ENCODE peak calls at places on chromosomes 13 and 19, in nine cellular contexts. P is foreskin keratinocyte; S is mesendoderm; L is aorta; E is ascending aorta; K is Karpas-422; Z is effector memory CD4-positive, alpha-beta T cell; T is CD4-positive, alpha-beta memory T cell; B is PC-9. U is an unnamed sample.

GRCh38 chr13:70747305-70747704 is 639.1 kb upstream of the KLHL1 start:
- DNase-seq in T (no peak), P (no peak), S (no peak), Z (no peak), B (no peak), L (no peak), K (no peak), E (no peak), U (no peak)

GRCh38 chr13:49791753-49792549 is 531 bp downstream of the KPNA3 start:
- DNase-seq in B (peak; percentile 45), S (peak; percentile 66), P (peak; percentile 25), Z (peak; percentile 34), K (peak; percentile 78), T (peak; percentile 48), L (peak; percentile 61), E (no peak), U (no peak)

GRCh38 chr13:44231786-44232516 is 141.7 kb upstream of the SERP2 start:
- DNase-seq in Z (no peak), S (peak; percentile 97), B (peak; percentile 89), L (peak; percentile 57), E (no peak), K (no peak), P (peak; percentile 98), T (no peak), U (no peak)

GRCh38 chr19:12899891-12900518 is 9.0 kb downstream of the GCDH start:
- DNase-seq in B (no peak), T (no peak), E (no peak), K (no peak), L (no peak), Z (no peak), S (no peak), P (no peak), U (no peak)

GRCh38 chr19:48945817-48946216 is 8.9 kb upstream of the BAX start:
- DNase-seq in T (no peak), P (no peak), K (peak; percentile 19), Z (no peak), E (no peak), L (no peak), B (no peak), S (no peak), U (no peak)

GRCh38 chr19:48739835-48740704 is at the start of gene RASIP1:
- DNase-seq in Z (no peak), B (no peak), L (no peak), T (no peak), E (no peak), S (no peak), K (no peak), P (no peak), U (no peak)

GRCh38 chr13:87887459-87888123 is 216.4 kb downstream of the SLITRK5 start:
- DNase-seq in E (no peak), P (no peak), T (no peak), Z (no peak), K (peak; percentile 52), L (no peak), B (no peak), S (no peak), U (no peak)

GRCh38 chr19:38644719-38645118 is 2.7 kb upstream of the ACTN4 start:
- DNase-seq in T (no peak), P (peak; percentile 69), K (no peak), B (no peak), S (peak; percentile 76), E (no peak), L (no peak), Z (no peak), U (no peak)

GRCh38 chr13:48567521-48568331 is 34.8 kb upstream of the RCBTB2 start:
- DNase-seq in E (no peak), L (no peak), B (no peak), T (no peak), Z (no peak), S (no peak), K (no peak), P (no peak), U (no peak)

GRCh38 chr13:111531505-111531904 is 211.1 kb downstream of the TEX29 start:
- DNase-seq in P (no peak), E (no peak), L (no peak), S (no peak), K (no peak), Z (no peak), T (no peak), B (no peak), U (no peak)

GRCh38 chr13:102394158-102395053 is 7.4 kb downstream of the FGF14 start:
- DNase-seq in K (no peak), B (no peak), L (peak; percentile 97), Z (peak; percentile 94), T (peak; percentile 95), P (peak; percentile 71), S (peak; percentile 97), E (peak; percentile 58), U (peak; percentile 94)

GRCh38 chr19:41225238-41226052 is 6.4 kb downstream of the AXL start:
- DNase-seq in L (peak; percentile 84), P (peak; percentile 99), E (peak; percentile 81), S (peak; percentile 90), T (no peak), Z (no peak), B (peak; percentile 90), K (no peak), U (no peak)

GRCh38 chr19:16217671-16218464 is 20.2 kb downstream of the AP1M1 start:
- DNase-seq in E (no peak), S (no peak), B (no peak), Z (no peak), K (no peak), P (no peak), T (no peak), L (no peak), U (no peak)

GRCh38 chr19:3433805-3434540 is 46.4 kb downstream of the SMIM24 start:
- DNase-seq in E (no peak), Z (no peak), B (no peak), S (no peak), L (no peak), P (no peak), T (no peak), K (no peak), U (no peak)
- H3K27ac ChIP-seq in E (peak overlapping the region; percentile 91), Z (peak overlapping the region; percentile 93), B (no peak overlapping the region), S (no peak overlapping the region), L (no peak overlapping the region), P (no peak overlapping the region), T (peak overlapping the region; percentile 84), K (no peak overlapping the region), U (peak overlapping the region; percentile 91)

GRCh38 chr19:58395220-58395978 is at the start of gene RNF225:
- DNase-seq in B (peak; percentile 89), Z (no peak), E (no peak), T (no peak), S (peak; percentile 79), K (peak; percentile 72), P (peak; percentile 70), L (peak; percentile 29), U (no peak)

GRCh38 chr19:58393725-58394033 is 1.8 kb upstream of the RNF225 start:
- DNase-seq in Z (no peak), P (no peak), T (no peak), S (no peak), E (no peak), L (no peak), B (no peak), K (no peak), U (no peak)

GRCh38 chr19:58392945-58393724 is 2.3 kb upstream of the RNF225 start:
- DNase-seq in P (no peak), S (no peak), L (no peak), Z (no peak), B (no peak), T (no peak), E (no peak), K (peak; percentile 50), U (no peak)

GRCh38 chr19:58395979-58396627 is 647 bp downstream of the RNF225 start:
- DNase-seq in K (no peak), S (peak; percentile 49), P (no peak), B (no peak), L (peak; percentile 44), E (no peak), Z (no peak), T (no peak), U (no peak)

DNA sequence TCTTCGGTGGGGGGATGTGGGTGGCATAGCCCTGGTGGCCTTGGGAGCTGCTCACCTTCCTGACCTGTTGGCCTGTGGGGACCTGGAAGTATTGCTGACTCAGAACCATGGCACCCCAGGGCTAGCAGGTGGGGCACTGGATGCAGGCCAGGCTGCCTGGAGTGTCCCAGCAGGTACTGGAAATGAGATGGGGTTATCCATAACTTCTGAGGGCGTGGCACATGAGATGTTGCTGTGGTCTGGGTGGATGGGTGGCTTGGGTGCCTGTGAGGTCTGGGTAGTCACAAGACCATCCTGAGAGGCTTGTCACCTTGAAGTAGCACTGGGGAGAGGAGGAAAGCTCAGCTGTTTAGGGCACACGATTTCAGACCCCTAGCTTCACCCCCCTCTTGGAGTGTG is 636 bp upstream of the RNF225 start:
- DNase-seq in B (peak; percentile 83), L (no peak), E (no peak), P (peak; percentile 54), Z (no peak), T (no peak), K (peak; percentile 55), S (no peak), U (no peak)
- H3K27me3 ChIP-seq in B (no peaks in the 10 kb centered on the region), L (no peaks in the 10 kb centered on the region), E (no peaks in the 10 kb centered on the region), P (peaks cover 13% of the 10 kb centered on the region), Z (peaks cover 4% of the 10 kb centered on the region), T (peaks cover 11% of the 10 kb centered on the region), K (no peaks in the 10 kb centered on the region), S (no peaks in the 10 kb centered on the region), U (no peaks in the 10 kb centered on the region)

DNA sequence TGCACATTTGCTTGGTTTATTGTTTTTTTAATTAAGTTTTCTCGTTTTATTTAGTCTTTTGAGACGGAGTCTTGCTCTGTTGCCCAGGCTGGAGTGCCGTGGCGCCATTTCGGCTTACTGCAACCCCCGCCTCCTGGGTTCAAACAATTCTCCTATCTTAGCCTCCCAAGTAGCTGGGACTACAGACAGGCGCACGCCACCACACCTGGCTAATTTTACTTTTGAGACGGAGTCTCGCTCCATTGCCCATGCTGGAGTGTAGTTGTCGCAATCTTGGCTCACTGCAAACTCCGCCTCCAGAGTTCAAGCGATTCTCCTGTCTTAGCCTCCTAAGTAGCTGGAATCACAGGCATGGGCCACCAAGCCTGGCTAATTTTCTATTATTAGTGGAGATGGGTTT is 1.3 kb downstream of the RPS9 start:
- DNase-seq in T (no peak), K (peak; percentile 42), S (no peak), L (no peak), P (no peak), B (no peak), Z (no peak), E (no peak), U (no peak)
- H3K27ac ChIP-seq in T (peak overlapping the region; percentile 89), K (peak overlapping the region; percentile 69), S (no peak overlapping the region), L (no peak overlapping the region), P (peak overlapping the region; percentile 86), B (peak overlapping the region; percentile 85), Z (peak overlapping the region; percentile 94), E (no peak overlapping the region), U (peak overlapping the region; percentile 96)

DNA sequence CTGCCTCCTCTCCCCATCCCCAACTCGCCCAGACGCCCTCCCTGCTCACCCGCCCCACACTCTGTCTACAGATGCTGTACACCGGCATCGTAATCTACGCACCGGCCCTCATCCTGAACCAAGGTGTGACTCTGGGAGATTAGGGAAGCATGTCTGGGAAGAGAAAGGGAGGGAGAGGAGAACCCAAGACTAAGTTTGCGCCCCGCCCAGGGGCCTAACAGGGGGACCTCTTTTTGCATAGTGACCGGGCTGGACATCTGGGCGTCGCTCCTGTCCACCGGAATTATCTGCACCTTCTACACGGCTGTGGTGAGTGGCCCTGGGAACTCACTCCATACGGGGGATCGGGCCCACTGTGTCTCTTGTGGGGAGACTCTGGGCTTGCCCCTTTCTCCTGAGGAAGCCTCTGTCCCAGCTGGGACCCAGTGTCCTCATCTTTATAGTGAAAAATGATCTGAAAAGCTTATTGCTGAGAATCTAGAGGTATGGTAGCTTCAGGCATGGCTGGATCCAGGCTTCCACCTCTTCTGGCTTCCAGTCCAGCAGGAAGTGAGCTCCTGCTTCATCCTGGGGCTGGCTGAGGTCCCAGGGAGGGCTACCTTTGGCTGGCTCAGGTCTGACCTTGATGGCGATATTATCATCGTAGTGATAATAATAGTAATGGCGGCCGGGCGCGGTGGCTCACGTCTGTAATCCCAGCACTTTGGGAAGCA is 2.8 kb downstream of the SLC5A5 start:
- DNase-seq in P (no peak), B (no peak), S (no peak), L (no peak), K (no peak), E (no peak), T (no peak), Z (no peak), U (no peak)
- H3K27me3 ChIP-seq in P (peaks cover 52% of the 10 kb centered on the region), B (peaks cover 5% of the 10 kb centered on the region), S (no peaks in the 10 kb centered on the region), L (no peaks in the 10 kb centered on the region), K (no peaks in the 10 kb centered on the region), E (peaks cover 36% of the 10 kb centered on the region), T (no peaks in the 10 kb centered on the region), Z (no peaks in the 10 kb centered on the region), U (no peaks in the 10 kb centered on the region)